ENCODE peak calls at places on chromosome 13, in six cellular contexts. Y is activated CD8-positive, alpha-beta memory T cell treated with anti-CD3 and anti-CD28 coated beads, Interleukin-2, amount 50 U/mL, for 48 hours; O is OCI-M1; H is CD8-positive, alpha-beta T cell; X is activated gamma-delta T cell treated with Interleukin-2 at 50 U/mL for 16 hours; M is H54. R is an unnamed sample.

GRCh38 chr13:66138172-66138811 is 1091.8 kb downstream of the PCDH9 start:
- DNase-seq in X (no peak), M (no peak), Y (no peak), H (no peak), O (peak; percentile 55), R (no peak)

GRCh38 chr13:77345150-77345780 is 18.4 kb upstream of the MYCBP2 start:
- DNase-seq in O (no peak), Y (no peak), H (no peak), X (no peak), M (no peak), R (peak; percentile 24)

GRCh38 chr13:107864543-107865460 is 350.5 kb downstream of the LIG4 start:
- DNase-seq in H (no peak), O (peak; percentile 70), M (peak; percentile 47), X (no peak), Y (no peak), R (no peak)

GRCh38 chr13:85148009-85148408 is 651.2 kb downstream of the SLITRK6 start:
- DNase-seq in M (no peak), Y (no peak), O (no peak), H (no peak), X (no peak), R (no peak)

GRCh38 chr13:42076309-42076713 is 27.9 kb downstream of the DGKH start:
- DNase-seq in O (no peak), M (no peak), Y (no peak), H (no peak), X (no peak), R (no peak)

GRCh38 chr13:33518442-33518841 is 232.9 kb upstream of the STARD13 start:
- DNase-seq in O (no peak), M (no peak), H (no peak), Y (no peak), X (no peak), R (no peak)

GRCh38 chr13:44667950-44668349 is 91.8 kb upstream of the TSC22D1 start:
- DNase-seq in X (no peak), O (no peak), Y (no peak), M (no peak), H (no peak), R (no peak)

GRCh38 chr13:35600137-35600536 is 123.6 kb upstream of the MAB21L1 start:
- DNase-seq in Y (no peak), M (no peak), O (no peak), X (no peak), H (no peak), R (no peak)

GRCh38 chr13:47337781-47338507 is 441.1 kb upstream of the HTR2A start:
- DNase-seq in H (no peak), X (no peak), M (no peak), Y (no peak), O (no peak), R (no peak)

GRCh38 chr13:21055511-21056045 is 5.8 kb downstream of the LATS2 start:
- DNase-seq in O (no peak), M (no peak), X (no peak), H (no peak), Y (no peak), R (no peak)

GRCh38 chr13:108987488-108987887 is 358.1 kb downstream of the MYO16 start:
- DNase-seq in X (no peak), O (no peak), H (no peak), M (no peak), Y (no peak), R (no peak)

GRCh38 chr13:84479656-84480055 is 597.4 kb upstream of the SLITRK1 start:
- DNase-seq in H (no peak), X (no peak), M (no peak), Y (no peak), O (no peak), R (no peak)

GRCh38 chr13:94351292-94352000 is 128.0 kb downstream of the DCT start:
- DNase-seq in X (no peak), M (peak; percentile 31), H (no peak), Y (no peak), O (peak; percentile 32), R (no peak)